ENCODE peak calls at places on chromosomes 5 and 9, in four cellular contexts. V is heart left ventricle, W is lower lobe of right lung, O is PC-3. C is an unnamed sample. For H3K27me3, the result is how much of the 10 kb centered on the place peaks cover.

GRCh38 chr5:181221105-181221791 is 1.8 kb upstream of the TRIM41 start:
- DNase-seq in O (no peak), V (no peak), W (no peak), C (no peak)

GRCh38 chr9:16681659-16681990 is 188.8 kb downstream of the BNC2 start:
- DNase-seq in O (no peak), W (no peak), V (no peak), C (no peak)

GRCh38 chr9:137406876-137407589 is 15.9 kb downstream of the EXD3 start:
- DNase-seq in V (peak), W (peak), O (peak), C (peak)

GRCh38 chr5:50535393-50535792 is 94.3 kb upstream of the EMB start:
- DNase-seq in V (no peak), W (no peak), O (no peak), C (no peak)

GRCh38 chr5:67552773-67553172 is 356.2 kb upstream of the CD180 start:
- DNase-seq in O (no peak), W (no peak), V (no peak), C (no peak)

GRCh38 chr9:16625106-16625505 is 245.4 kb downstream of the BNC2 start:
- DNase-seq in O (no peak), V (no peak), W (no peak), C (no peak)

GRCh38 chr5:53934126-53934856 is 373.9 kb downstream of the NDUFS4 start:
- DNase-seq in V (no peak), W (no peak), O (peak), C (peak)

GRCh38 chr9:69671291-69671903 is 774 bp downstream of the APBA1 start:
- DNase-seq in O (no peak), V (peak), W (no peak), C (no peak)

GRCh38 chr9:89810434-89810833 is 205.6 kb downstream of the GADD45G start:
- DNase-seq in O (no peak), V (no peak), W (peak), C (peak)

GRCh38 chr9:123059472-123060220 is 26.2 kb downstream of the GPR21 start:
- DNase-seq in V (no peak), W (no peak), O (no peak), C (no peak)

GRCh38 chr9:4079906-4080305 is 220.0 kb downstream of the GLIS3 start:
- DNase-seq in O (peak), W (no peak), V (no peak), C (no peak)

GRCh38 chr5:171790408-171790807 is 4.8 kb downstream of the SMIM23 start:
- DNase-seq in V (no peak), O (no peak), W (no peak), C (no peak)

GRCh38 chr5:68299575-68299974 is 84.0 kb downstream of the PIK3R1 start:
- DNase-seq in W (no peak), V (no peak), O (no peak), C (no peak)

GRCh38 chr9:118643118-118643517 is 726.1 kb downstream of the BRINP1 start:
- DNase-seq in V (no peak), O (peak), W (peak), C (no peak)

GRCh38 chr5:76765249-76765648 is 49.3 kb downstream of the F2R start:
- DNase-seq in V (no peak), O (peak), W (no peak), C (peak)

GRCh38 chr5:76766746-76767145 is 50.8 kb downstream of the F2R start:
- DNase-seq in O (peak), V (no peak), W (no peak), C (peak)

GRCh38 chr5:76762484-76762883 is 46.6 kb downstream of the F2R start:
- DNase-seq in V (no peak), O (no peak), W (no peak), C (no peak)

GRCh38 chr5:76764374-76764773 is 48.4 kb downstream of the F2R start:
- DNase-seq in V (no peak), O (no peak), W (no peak), C (no peak)

GRCh38 chr5:76763136-76763535 is 47.2 kb downstream of the F2R start:
- DNase-seq in O (no peak), V (no peak), W (no peak), C (no peak)
- H3K27ac ChIP-seq in O (no peak), V (no peak), W (no peak), C (no peak)

GRCh38 chr5:138874241-138874640 is 894 bp downstream of the LRRTM2 start:
- DNase-seq in O (no peak), W (no peak), V (no peak), C (no peak)

GRCh38 chr5:138874771-138875628 is at the start of gene LRRTM2:
- DNase-seq in W (no peak), V (no peak), O (no peak), C (peak)

GRCh38 chr5:138876811-138877210 is 1.7 kb upstream of the LRRTM2 start:
- DNase-seq in V (no peak), O (no peak), W (no peak), C (no peak)

GRCh38 chr5:138873886-138874200 is 1.3 kb downstream of the LRRTM2 start:
- DNase-seq in V (no peak), W (no peak), O (no peak), C (no peak)

DNA sequence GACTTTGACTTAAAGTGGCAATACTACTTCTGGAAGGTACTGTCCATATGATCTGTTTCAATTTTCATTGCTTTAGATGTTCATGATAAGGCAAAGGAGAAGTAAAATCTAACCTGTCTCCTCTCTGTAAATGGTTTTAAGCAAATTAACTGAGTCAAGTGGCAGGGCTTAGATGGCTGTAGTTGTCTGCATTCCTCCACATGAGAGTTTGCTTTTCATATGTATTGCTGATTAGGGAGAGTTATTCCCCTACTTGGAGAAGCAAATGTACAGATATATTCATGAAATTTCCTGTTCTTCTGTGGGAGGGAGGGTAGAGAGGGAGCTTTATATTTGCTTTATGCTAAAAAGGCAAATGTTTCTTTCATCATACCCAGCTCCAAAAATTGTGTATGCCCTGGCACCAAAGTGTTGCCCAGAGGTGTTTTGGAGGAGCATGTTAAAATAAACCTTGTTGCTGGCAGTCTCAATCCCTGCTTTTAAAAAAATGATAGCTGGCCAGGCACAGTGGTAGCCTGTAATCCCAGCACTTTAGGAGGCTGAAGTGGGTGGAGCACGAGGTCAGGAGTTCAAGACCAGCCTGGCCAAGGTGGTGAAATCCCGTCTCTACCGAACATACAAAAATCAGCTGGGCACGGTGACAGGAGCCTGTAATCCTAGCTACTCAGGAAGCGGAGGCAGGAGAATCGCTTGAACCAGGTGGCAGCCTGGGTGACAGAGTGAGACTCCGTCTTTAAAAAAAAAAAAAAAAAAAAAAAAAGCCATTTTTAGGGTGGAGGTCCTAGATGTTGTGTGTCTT is 3.5 kb upstream of the LRRTM2 start:
- DNase-seq in V (no peak), W (no peak), O (no peak), C (no peak)
- TF ChIP-seq CTCF in V (no peak), W (no peak), O (no peak), C (no peak)

GRCh38 chr5:3194684-3195083 is 400.9 kb upstream of the IRX1 start:
- DNase-seq in V (no peak), W (no peak), O (no peak), C (no peak)

GRCh38 chr5:3197699-3198098 is 397.9 kb upstream of the IRX1 start:
- DNase-seq in V (no peak), O (no peak), W (no peak), C (no peak)

GRCh38 chr5:3197237-3197636 is 398.4 kb upstream of the IRX1 start:
- DNase-seq in O (no peak), W (no peak), V (no peak), C (no peak)

GRCh38 chr5:3194141-3194540 is 401.5 kb upstream of the IRX1 start:
- DNase-seq in O (no peak), W (no peak), V (no peak), C (no peak)

GRCh38 chr5:3195991-3196390 is 399.6 kb upstream of the IRX1 start:
- DNase-seq in W (no peak), O (no peak), V (no peak), C (no peak)
- H3K27me3 ChIP-seq in W (under half), O (half or more), V (half or more), C (under half)

DNA sequence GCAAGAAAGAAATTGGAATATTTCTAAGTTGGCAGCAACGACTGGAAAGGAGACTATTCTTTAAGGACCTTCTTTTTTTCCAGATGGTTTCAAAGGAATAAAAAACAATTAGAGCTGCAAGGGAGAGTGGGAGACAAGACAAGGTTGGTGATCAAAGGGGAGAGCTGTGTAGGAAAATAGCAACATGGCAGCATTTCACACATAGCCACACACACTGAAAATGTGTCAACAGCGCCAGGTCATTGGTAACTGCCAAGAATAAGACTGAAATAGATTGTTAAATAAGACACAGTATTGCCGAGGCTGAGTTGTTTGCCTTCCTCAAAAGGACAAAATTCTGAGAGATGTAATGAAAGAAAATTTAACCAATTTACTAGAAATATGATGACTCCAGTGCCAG is 88.2 kb upstream of the TLE1 start:
- DNase-seq in V (no peak), O (no peak), W (no peak), C (no peak)
- H3K27ac ChIP-seq in V (no peak), O (no peak), W (no peak), C (no peak)

DNA sequence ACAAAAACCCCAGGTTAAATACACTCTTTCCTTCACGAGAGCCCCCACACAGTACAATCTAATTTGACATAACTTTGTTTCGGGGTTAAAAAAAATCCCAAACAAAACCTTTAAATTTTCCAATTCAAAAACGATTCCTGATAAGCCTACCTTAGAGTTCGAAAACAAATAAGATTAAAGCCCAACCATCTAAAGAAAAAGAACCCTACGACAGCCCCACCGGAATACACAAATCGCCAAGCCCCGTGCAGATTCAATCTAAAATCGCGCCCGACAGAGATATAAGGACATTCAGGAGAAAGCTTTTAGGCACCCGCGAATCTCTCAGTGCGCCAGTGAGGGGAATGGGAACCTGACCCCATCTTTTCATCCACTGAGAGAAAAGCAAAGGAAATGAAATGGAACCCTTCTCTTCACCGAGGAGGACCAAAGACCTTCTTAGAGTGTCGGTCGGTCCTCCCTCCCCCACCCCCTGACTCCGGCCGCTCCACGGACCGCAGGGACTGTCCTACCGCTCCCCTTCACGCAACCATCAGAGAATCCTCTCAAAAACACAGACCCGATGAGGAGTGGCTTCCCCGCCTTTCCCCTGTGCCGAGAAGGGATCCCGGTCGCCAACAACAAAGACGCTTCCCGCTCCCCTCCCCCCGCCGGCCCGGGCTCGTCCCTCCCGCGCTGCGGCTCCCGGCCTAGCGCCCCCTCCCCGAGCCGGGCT is 949 bp downstream of the ABHD17B start:
- DNase-seq in W (peak), V (peak), O (peak), C (peak)
- TF ChIP-seq CTCF in W (no peak), V (no peak), O (no peak), C (no peak)